ENCODE peak calls at places on chromosomes 16 and 17, in eight cellular contexts. One of them, this sample, is unnamed.

GRCh38 chr17:21360048-21360447 is 16.1 kb upstream of the KCNJ12 start:
- DNase-seq in neural progenitor cell: no peak
- DNase-seq in substantia nigra: no peak
- DNase-seq in NCI-H1694: no peak
- DNase-seq in H7: no peak
- DNase-seq in smooth muscle cell of the brain vasculature: no peak
- DNase-seq in central memory CD4-positive, alpha-beta T cell: no peak
- DNase-seq in head of caudate nucleus: no peak
- DNase-seq in this sample: no peak

GRCh38 chr17:78783711-78784396 is 1.8 kb upstream of the CYTH1 start:
- DNase-seq in neural progenitor cell: no peak
- DNase-seq in substantia nigra: no peak
- DNase-seq in NCI-H1694: no peak
- DNase-seq in H7: no peak
- DNase-seq in smooth muscle cell of the brain vasculature: no peak
- DNase-seq in central memory CD4-positive, alpha-beta T cell: no peak
- DNase-seq in head of caudate nucleus: no peak
- DNase-seq in this sample: no peak

GRCh38 chr16:30567991-30568638 is 3.4 kb downstream of the ZNF688 start:
- DNase-seq in neural progenitor cell: no peak
- DNase-seq in substantia nigra: no peak
- DNase-seq in NCI-H1694: no peak
- DNase-seq in H7: no peak
- DNase-seq in smooth muscle cell of the brain vasculature: no peak
- DNase-seq in central memory CD4-positive, alpha-beta T cell: peak; percentile 76
- DNase-seq in head of caudate nucleus: no peak
- DNase-seq in this sample: peak; percentile 94

GRCh38 chr17:7557825-7558543 is 566 bp upstream of the TNFSF13 start:
- DNase-seq in neural progenitor cell: peak; percentile 71
- DNase-seq in substantia nigra: peak; percentile 68
- DNase-seq in NCI-H1694: no peak
- DNase-seq in H7: peak; percentile 92
- DNase-seq in smooth muscle cell of the brain vasculature: no peak
- DNase-seq in central memory CD4-positive, alpha-beta T cell: no peak
- DNase-seq in head of caudate nucleus: peak; percentile 73
- DNase-seq in this sample: peak; percentile 68

GRCh38 chr17:79765708-79766107 is 12.2 kb upstream of the CBX2 start:
- DNase-seq in neural progenitor cell: no peak
- DNase-seq in substantia nigra: no peak
- DNase-seq in NCI-H1694: no peak
- DNase-seq in H7: no peak
- DNase-seq in smooth muscle cell of the brain vasculature: no peak
- DNase-seq in central memory CD4-positive, alpha-beta T cell: no peak
- DNase-seq in head of caudate nucleus: no peak
- DNase-seq in this sample: no peak

GRCh38 chr16:72908362-72908838 is 139.5 kb downstream of the ZFHX3 start:
- DNase-seq in neural progenitor cell: no peak
- DNase-seq in substantia nigra: no peak
- DNase-seq in NCI-H1694: no peak
- DNase-seq in H7: no peak
- DNase-seq in smooth muscle cell of the brain vasculature: no peak
- DNase-seq in central memory CD4-positive, alpha-beta T cell: no peak
- DNase-seq in head of caudate nucleus: no peak
- DNase-seq in this sample: no peak

GRCh38 chr17:59503489-59503888 is 61.9 kb upstream of the DHX40 start:
- DNase-seq in neural progenitor cell: no peak
- DNase-seq in substantia nigra: no peak
- DNase-seq in NCI-H1694: no peak
- DNase-seq in H7: no peak
- DNase-seq in smooth muscle cell of the brain vasculature: no peak
- DNase-seq in central memory CD4-positive, alpha-beta T cell: no peak
- DNase-seq in head of caudate nucleus: no peak
- DNase-seq in this sample: no peak

GRCh38 chr16:56983211-56983751 is 6.1 kb upstream of the NLRC5 start:
- DNase-seq in neural progenitor cell: no peak
- DNase-seq in substantia nigra: no peak
- DNase-seq in NCI-H1694: no peak
- DNase-seq in H7: peak; percentile 46
- DNase-seq in smooth muscle cell of the brain vasculature: no peak
- DNase-seq in central memory CD4-positive, alpha-beta T cell: no peak
- DNase-seq in head of caudate nucleus: no peak
- DNase-seq in this sample: no peak

GRCh38 chr17:27760069-27760885 is 40.1 kb downstream of the NOS2 start:
- DNase-seq in neural progenitor cell: peak; percentile 65
- DNase-seq in substantia nigra: peak; percentile 36
- DNase-seq in NCI-H1694: peak; percentile 61
- DNase-seq in H7: peak; percentile 88
- DNase-seq in smooth muscle cell of the brain vasculature: no peak
- DNase-seq in central memory CD4-positive, alpha-beta T cell: peak; percentile 46
- DNase-seq in head of caudate nucleus: peak; percentile 56
- DNase-seq in this sample: peak; percentile 20

GRCh38 chr16:89442990-89443726 is 47.2 kb downstream of the ANKRD11 start:
- DNase-seq in neural progenitor cell: no peak
- DNase-seq in substantia nigra: no peak
- DNase-seq in NCI-H1694: peak; percentile 32
- DNase-seq in H7: peak; percentile 46
- DNase-seq in smooth muscle cell of the brain vasculature: no peak
- DNase-seq in central memory CD4-positive, alpha-beta T cell: no peak
- DNase-seq in head of caudate nucleus: no peak
- DNase-seq in this sample: no peak

GRCh38 chr16:2196162-2196980 is at the start of gene CASKIN1:
- DNase-seq in neural progenitor cell: peak; percentile 81
- DNase-seq in substantia nigra: no peak
- DNase-seq in NCI-H1694: no peak
- DNase-seq in H7: peak; percentile 94
- DNase-seq in smooth muscle cell of the brain vasculature: no peak
- DNase-seq in central memory CD4-positive, alpha-beta T cell: no peak
- DNase-seq in head of caudate nucleus: no peak
- DNase-seq in this sample: no peak

GRCh38 chr16:87850009-87851006 is 19.0 kb downstream of the SLC7A5 start:
- DNase-seq in neural progenitor cell: peak; percentile 80
- DNase-seq in substantia nigra: peak; percentile 32
- DNase-seq in NCI-H1694: peak; percentile 47
- DNase-seq in H7: peak; percentile 97
- DNase-seq in smooth muscle cell of the brain vasculature: no peak
- DNase-seq in central memory CD4-positive, alpha-beta T cell: peak; percentile 70
- DNase-seq in head of caudate nucleus: peak; percentile 72
- DNase-seq in this sample: no peak

GRCh38 chr16:68786685-68787418 is 49.8 kb downstream of the CDH1 start:
- DNase-seq in neural progenitor cell: no peak
- DNase-seq in substantia nigra: peak; percentile 47
- DNase-seq in NCI-H1694: peak; percentile 34
- DNase-seq in H7: no peak
- DNase-seq in smooth muscle cell of the brain vasculature: no peak
- DNase-seq in central memory CD4-positive, alpha-beta T cell: no peak
- DNase-seq in head of caudate nucleus: peak; percentile 71
- DNase-seq in this sample: peak; percentile 100